ENCODE peak calls at places on chromosomes 5 and 9, in four cellular contexts. T is prostate gland; L is CD4-positive, CD25-positive, alpha-beta regulatory T cell; I is CD8-positive, alpha-beta T cell. Z is an unnamed sample.

GRCh38 chr9:31335529-31336234 is 1048.8 kb upstream of the ACO1 start:
- DNase-seq in I (no peak), L (no peak), T (no peak), Z (no peak)

GRCh38 chr5:134141346-134142050 is 27.0 kb downstream of the TCF7 start:
- DNase-seq in T (no peak), I (peak; percentile 26), L (no peak), Z (no peak)

GRCh38 chr9:131562032-131562959 is 17.0 kb downstream of the PRRT1B start:
- DNase-seq in L (no peak), I (no peak), T (no peak), Z (no peak)

GRCh38 chr5:39518516-39518915 is 93.7 kb upstream of the DAB2 start:
- DNase-seq in T (no peak), I (no peak), L (no peak), Z (no peak)

GRCh38 chr5:16894236-16895057 is 41.6 kb downstream of the MYO10 start:
- DNase-seq in I (no peak), T (peak; percentile 73), L (no peak), Z (peak; percentile 82)

GRCh38 chr9:93093449-93094293 is 2.3 kb upstream of the CARD19 start:
- DNase-seq in T (no peak), I (no peak), L (no peak), Z (no peak)

GRCh38 chr5:38607396-38607795 is 51.0 kb upstream of the LIFR start:
- DNase-seq in I (no peak), T (no peak), L (no peak), Z (no peak)

GRCh38 chr5:164054461-164054860 is 549.0 kb downstream of the MAT2B start:
- DNase-seq in L (no peak), I (no peak), T (no peak), Z (no peak)

GRCh38 chr9:129023036-129023907 is 4.9 kb downstream of the SH3GLB2 start:
- DNase-seq in L (no peak), T (no peak), I (no peak), Z (no peak)

GRCh38 chr5:135230326-135230925 is 168.6 kb downstream of the MACROH2A1 start:
- DNase-seq in T (no peak), I (no peak), L (no peak), Z (no peak)

GRCh38 chr9:129125478-129125877 is 14.3 kb downstream of the PTPA start:
- DNase-seq in L (no peak), I (no peak), T (no peak), Z (no peak)

GRCh38 chr9:10605388-10605787 is 7.4 kb downstream of the PTPRD start:
- DNase-seq in I (no peak), T (no peak), L (no peak), Z (no peak)

GRCh38 chr9:129109504-129109903 is 1.1 kb downstream of the CRAT start:
- DNase-seq in I (peak; percentile 41), T (no peak), L (no peak), Z (peak; percentile 57)

GRCh38 chr5:97142521-97143254 is at the start of gene LIX1:
- DNase-seq in T (peak; percentile 20), I (peak; percentile 32), L (no peak), Z (peak; percentile 74)

GRCh38 chr9:124007157-124007460 is 4.5 kb upstream of the LHX2 start:
- DNase-seq in T (no peak), I (no peak), L (no peak), Z (no peak)

GRCh38 chr5:53095931-53096525 is 13.5 kb downstream of the MOCS2 start:
- DNase-seq in I (peak; percentile 52), T (peak; percentile 73), L (peak; percentile 48), Z (peak; percentile 35)

GRCh38 chr9:14315754-14316573 is 2.0 kb upstream of the NFIB start:
- DNase-seq in T (peak; percentile 20), I (no peak), L (no peak), Z (peak; percentile 71)

GRCh38 chr5:150540615-150541396 is 32.9 kb downstream of the NDST1 start:
- DNase-seq in I (no peak), T (peak; percentile 85), L (no peak), Z (no peak)

GRCh38 chr5:150540042-150540441 is 32.1 kb downstream of the NDST1 start:
- DNase-seq in T (no peak), I (no peak), L (no peak), Z (no peak)

GRCh38 chr5:150541397-150541675 is 33.4 kb downstream of the NDST1 start:
- DNase-seq in I (no peak), T (no peak), L (no peak), Z (no peak)

GRCh38 chr5:150538007-150538917 is 30.3 kb downstream of the NDST1 start:
- DNase-seq in L (no peak), I (no peak), T (no peak), Z (no peak)

DNA sequence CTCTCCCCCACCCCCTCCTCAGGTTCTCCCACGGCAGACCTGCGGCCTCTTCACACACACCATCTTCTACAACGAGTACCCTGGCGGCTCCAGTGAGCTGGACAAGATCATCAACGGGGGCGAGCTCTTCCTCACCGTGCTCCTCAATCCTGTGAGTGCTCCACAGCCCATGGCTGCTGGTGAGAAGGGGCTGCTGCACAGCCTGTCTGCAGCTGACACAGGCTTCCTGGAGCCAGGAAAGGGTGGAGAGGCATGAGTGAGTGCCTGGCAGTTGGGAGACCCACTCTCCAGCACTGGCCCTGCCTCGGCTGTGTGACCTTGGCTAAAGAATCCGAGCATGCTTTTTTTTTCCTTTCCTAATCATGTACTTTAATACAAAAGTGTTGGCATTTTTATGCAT is 31.3 kb downstream of the NDST1 start:
- DNase-seq in T (no peak), I (no peak), L (no peak), Z (no peak)
- H3K36me3 ChIP-seq in T (peaks cover 17% of the 10 kb centered on the region), I (no peaks in the 10 kb centered on the region), L (no peaks in the 10 kb centered on the region), Z (peaks cover 64% of the 10 kb centered on the region)

DNA sequence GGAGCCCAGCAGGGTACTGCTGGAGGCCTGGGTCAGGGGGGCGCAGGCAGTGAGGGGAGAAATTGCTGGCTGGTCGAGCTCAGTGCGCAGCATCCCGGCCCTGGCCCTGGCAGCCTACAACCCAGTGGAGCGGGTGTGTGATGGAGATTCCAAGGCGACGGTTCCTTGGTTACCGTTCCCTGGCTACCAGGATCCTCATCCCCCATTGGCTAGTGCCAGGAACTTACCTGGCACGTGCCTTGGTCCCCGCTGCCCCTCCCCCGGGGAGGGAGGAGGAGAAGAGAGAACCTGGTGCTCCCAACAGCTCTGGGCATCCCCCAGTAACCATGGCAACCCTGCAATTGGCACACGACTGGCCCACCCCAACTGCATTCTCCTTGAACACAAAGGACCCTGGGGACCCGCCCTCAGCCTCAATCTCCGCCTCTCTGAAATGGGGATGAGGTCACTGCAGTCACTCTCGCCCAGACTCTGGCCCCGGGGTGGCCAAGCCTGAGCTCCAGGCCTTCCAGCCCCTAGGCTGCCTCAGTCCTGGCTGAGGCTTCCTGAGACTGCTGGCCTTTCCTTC is 4.3 kb downstream of the DBN1 start:
- DNase-seq in I (no peak), T (no peak), L (no peak), Z (peak; percentile 49)
- H3K36me3 ChIP-seq in I (peaks cover 4% of the 10 kb centered on the region), T (no peaks in the 10 kb centered on the region), L (no peaks in the 10 kb centered on the region), Z (peaks cover 55% of the 10 kb centered on the region)

GRCh38 chr5:124714910-124715309 is 31.5 kb downstream of the ZNF608 start:
- DNase-seq in I (no peak), T (no peak), L (no peak), Z (no peak)

GRCh38 chr5:124716169-124716568 is 30.3 kb downstream of the ZNF608 start:
- DNase-seq in I (no peak), L (no peak), T (no peak), Z (no peak)

GRCh38 chr5:124707516-124707915 is 38.9 kb downstream of the ZNF608 start:
- DNase-seq in T (no peak), I (no peak), L (no peak), Z (no peak)

GRCh38 chr5:124713595-124713994 is 32.8 kb downstream of the ZNF608 start:
- DNase-seq in I (no peak), T (no peak), L (no peak), Z (no peak)

GRCh38 chr5:124712724-124713305 is 33.6 kb downstream of the ZNF608 start:
- DNase-seq in T (no peak), I (no peak), L (no peak), Z (no peak)
- H3K36me3 ChIP-seq in T (no peaks in the 10 kb centered on the region), I (no peaks in the 10 kb centered on the region), L (no peaks in the 10 kb centered on the region), Z (no peaks in the 10 kb centered on the region)

DNA sequence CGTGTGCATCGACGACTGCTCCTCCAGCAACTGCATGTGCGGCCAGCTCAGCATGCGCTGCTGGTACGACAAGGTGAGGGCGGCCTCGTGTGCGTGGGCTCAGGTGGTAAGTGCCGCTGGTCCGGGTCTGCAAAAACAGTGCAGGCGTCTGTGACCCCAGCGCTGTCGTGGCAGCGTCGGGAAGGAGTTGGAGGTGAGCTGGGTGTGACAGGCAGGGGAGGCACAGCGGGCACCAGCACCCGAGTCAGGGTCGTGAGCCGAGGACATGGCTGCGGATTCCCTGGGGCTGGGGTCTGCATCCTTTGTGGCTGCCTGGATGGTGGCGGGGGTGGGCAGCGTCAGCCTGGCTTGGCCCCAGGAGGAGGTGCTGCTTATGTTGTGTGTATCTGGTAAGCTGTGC is 63.1 kb upstream of the CACNA1B start:
- DNase-seq in T (no peak), L (no peak), I (no peak), Z (no peak)
- H3K36me3 ChIP-seq in T (peaks cover 35% of the 10 kb centered on the region), L (peaks cover 65% of the 10 kb centered on the region), I (peaks cover 48% of the 10 kb centered on the region), Z (peaks cover 32% of the 10 kb centered on the region)

GRCh38 chr5:65796269-65796668 is 74.3 kb downstream of the NLN start:
- DNase-seq in T (no peak), I (no peak), L (no peak), Z (no peak)

GRCh38 chr5:65791721-65792698 is 70.0 kb downstream of the NLN start:
- DNase-seq in L (no peak), I (no peak), T (no peak), Z (peak; percentile 62)

DNA sequence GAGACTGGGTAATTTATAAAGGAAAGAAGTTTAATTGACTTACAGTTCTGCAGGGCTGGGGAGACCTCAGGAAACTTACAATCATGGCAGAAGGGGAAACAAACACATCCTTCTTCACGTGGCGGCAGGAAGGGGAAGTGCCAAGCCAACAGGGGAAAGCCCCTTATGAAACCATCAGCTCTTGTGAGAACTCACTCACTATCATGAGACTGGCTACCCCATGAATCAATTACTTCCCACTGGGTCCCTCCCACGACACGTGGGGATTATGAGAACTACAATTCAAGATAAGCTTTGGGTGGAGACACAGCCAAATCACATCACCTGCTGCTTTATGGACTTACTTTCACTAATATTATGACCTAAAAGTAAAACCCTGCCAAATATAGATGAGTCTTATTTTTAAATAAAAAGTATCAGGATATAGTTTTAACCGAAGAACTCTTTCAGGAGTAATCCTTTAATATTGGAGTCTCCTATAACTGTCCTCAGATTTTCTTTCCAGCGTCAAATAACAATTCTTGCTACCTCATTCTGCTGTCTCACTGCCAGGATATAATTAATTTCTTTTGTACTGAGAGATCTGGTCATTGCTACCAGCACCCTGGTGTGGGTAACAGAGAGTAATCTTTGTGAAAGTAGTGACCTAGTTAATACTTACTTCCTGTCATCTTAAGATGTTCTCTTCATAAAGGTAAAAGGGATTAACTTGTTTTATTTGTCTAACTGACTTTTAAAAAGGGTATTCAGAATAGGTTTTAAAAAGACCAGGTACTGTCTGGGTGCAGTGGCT is 68.6 kb downstream of the NLN start:
- DNase-seq in I (peak; percentile 34), L (no peak), T (no peak), Z (no peak)
- H3K36me3 ChIP-seq in I (no peaks in the 10 kb centered on the region), L (no peaks in the 10 kb centered on the region), T (no peaks in the 10 kb centered on the region), Z (peaks cover 8% of the 10 kb centered on the region)